ENCODE peak calls at places on chromosomes 4 and X, in five cellular contexts. Y, O, W, C and X are unnamed samples.

GRCh38 chrX:95884196-95884595 is 800.4 kb upstream of the DIAPH2 start:
- DNase-seq in O (no peak), C (no peak), W (no peak), Y (peak; percentile 10), X (no peak)

GRCh38 chr4:100348472-100348871 is 158.2 kb upstream of the DDIT4L start:
- DNase-seq in Y (no peak), W (no peak), C (peak; percentile 84), O (no peak), X (no peak)

GRCh38 chrX:48492293-48492910 is 16.4 kb upstream of the PORCN start:
- DNase-seq in C (no peak), W (no peak), Y (no peak), O (peak; percentile 68), X (no peak)

GRCh38 chr4:86114563-86114962 is 245.3 kb downstream of the MAPK10 start:
- DNase-seq in W (no peak), Y (no peak), O (no peak), C (no peak), X (no peak)

GRCh38 chr4:88159137-88159725 is 792 bp upstream of the ABCG2 start:
- DNase-seq in Y (no peak), W (no peak), O (no peak), C (peak; percentile 80), X (no peak)

GRCh38 chrX:155888139-155888538 is 7.0 kb downstream of the VAMP7 start:
- DNase-seq in W (no peak), C (peak; percentile 60), O (peak; percentile 14), Y (no peak), X (no peak)

GRCh38 chr4:183876268-183876934 is 28.7 kb upstream of the STOX2 start:
- DNase-seq in Y (no peak), O (no peak), C (peak; percentile 62), W (no peak), X (no peak)

GRCh38 chr4:78749972-78750727 is 26.0 kb upstream of the BMP2K start:
- DNase-seq in Y (no peak), W (peak; percentile 25), C (no peak), O (no peak), X (no peak)

GRCh38 chrX:31871989-31872388 is 800.1 kb upstream of the FTHL17 start:
- DNase-seq in C (no peak), W (no peak), Y (no peak), O (peak; percentile 81), X (no peak)

GRCh38 chrX:151714367-151714766 is 1.5 kb upstream of the FATE1 start:
- DNase-seq in O (no peak), C (no peak), Y (no peak), W (no peak), X (no peak)

GRCh38 chr4:40621592-40622512 is 7.8 kb downstream of the RBM47 start:
- DNase-seq in W (peak; percentile 57), O (peak; percentile 52), Y (peak; percentile 91), C (peak; percentile 92), X (peak; percentile 45)
- TF ChIP-seq CTCF in W (no peak), O (no peak), Y (no peak), C (no peak), X (no peak)

GRCh38 chrX:70129811-70130210 is 3.4 kb upstream of the IGBP1 start:
- DNase-seq in Y (no peak), C (peak; percentile 21), W (no peak), O (peak; percentile 2), X (no peak)

GRCh38 chrX:70132877-70133302 is 357 bp upstream of the IGBP1 start:
- DNase-seq in O (no peak), Y (no peak), C (no peak), W (no peak), X (no peak)

GRCh38 chrX:70133303-70134115 is at the start of gene IGBP1:
- DNase-seq in C (peak; percentile 93), Y (peak; percentile 82), W (peak; percentile 80), O (peak; percentile 91), X (peak; percentile 78)

GRCh38 chrX:70132244-70132643 is 1.0 kb upstream of the IGBP1 start:
- DNase-seq in Y (no peak), O (peak; percentile 3), W (no peak), C (peak; percentile 10), X (no peak)

DNA sequence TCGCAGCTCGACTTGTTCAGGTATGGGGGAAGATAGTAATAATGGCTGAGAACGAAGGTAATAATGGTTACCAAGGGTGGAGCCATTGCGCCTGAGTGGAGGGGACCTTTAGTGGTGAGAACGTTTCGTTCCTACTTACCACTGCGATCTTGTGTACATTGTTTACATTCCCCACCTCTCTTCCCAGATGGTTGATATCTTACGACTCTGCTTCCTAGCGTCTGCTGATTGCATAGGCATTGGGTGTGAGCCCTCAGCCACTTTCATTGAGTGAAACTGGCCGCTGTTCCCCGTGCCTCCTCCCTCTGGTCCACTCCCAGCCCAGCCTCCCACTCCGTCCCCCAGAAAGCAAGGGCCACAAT is 850 bp downstream of the IGBP1 start:
- DNase-seq in O (peak; percentile 23), Y (no peak), C (peak; percentile 31), W (no peak), X (no peak)
- TF ChIP-seq CTCF in O (no peak), Y (no peak), C (no peak), W (no peak), X (no peak)

GRCh38 chr4:1713003-1713397 is 881 bp upstream of the SLBP start:
- DNase-seq in Y (no peak), O (no peak), W (no peak), C (no peak), X (no peak)

GRCh38 chr4:1712216-1713002 is at the start of gene SLBP:
- DNase-seq in C (peak; percentile 97), Y (peak; percentile 96), W (peak; percentile 98), O (peak; percentile 99), X (peak; percentile 98)

GRCh38 chr4:1716065-1716945 is 4.2 kb upstream of the SLBP start:
- DNase-seq in O (no peak), C (no peak), Y (no peak), W (no peak), X (no peak)

GRCh38 chr4:1715002-1715761 is 3.1 kb upstream of the SLBP start:
- DNase-seq in Y (no peak), W (peak; percentile 58), O (peak; percentile 34), C (no peak), X (peak; percentile 53)

GRCh38 chr4:1714303-1715001 is 2.3 kb upstream of the SLBP start:
- DNase-seq in W (no peak), O (peak; percentile 65), Y (no peak), C (peak; percentile 48), X (no peak)
- TF ChIP-seq CTCF in W (no peak), O (no peak), Y (no peak), C (no peak), X (no peak)

GRCh38 chr4:170030121-170030520 is 3.9 kb upstream of the MFAP3L start:
- DNase-seq in O (no peak), Y (no peak), C (no peak), W (no peak), X (no peak)

GRCh38 chr4:170037481-170037880 is 11.3 kb upstream of the MFAP3L start:
- DNase-seq in Y (no peak), W (no peak), O (no peak), C (no peak), X (no peak)

GRCh38 chr4:170040031-170040680 is 14.0 kb upstream of the MFAP3L start:
- DNase-seq in Y (no peak), O (no peak), W (no peak), C (no peak), X (no peak)

GRCh38 chr4:170038232-170038631 is 12.0 kb upstream of the MFAP3L start:
- DNase-seq in W (no peak), Y (no peak), O (no peak), C (no peak), X (no peak)

DNA sequence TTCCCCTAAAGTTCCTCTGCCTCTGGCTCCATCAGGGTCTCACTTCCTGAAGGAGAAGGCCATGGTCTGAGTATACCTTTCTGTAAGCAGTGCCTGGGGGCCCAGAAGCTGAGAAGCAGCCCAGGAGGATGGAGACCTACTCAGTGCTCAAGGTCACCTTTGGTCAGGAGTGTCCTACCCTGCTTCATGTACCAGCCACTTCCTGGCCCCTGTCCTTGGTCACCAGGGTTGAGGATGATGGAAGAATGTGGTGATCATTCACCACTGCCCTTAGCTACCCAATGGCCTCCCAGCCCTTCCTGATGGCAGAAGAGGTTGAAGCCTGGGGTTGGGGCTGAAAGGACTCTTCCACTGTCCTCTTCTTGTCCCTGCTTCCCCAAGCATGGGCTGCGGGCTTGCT is 9.0 kb upstream of the MFAP3L start:
- DNase-seq in W (no peak), C (no peak), Y (no peak), O (no peak), X (no peak)
- TF ChIP-seq CTCF in W (no peak), C (no peak), Y (no peak), O (no peak), X (no peak)

DNA sequence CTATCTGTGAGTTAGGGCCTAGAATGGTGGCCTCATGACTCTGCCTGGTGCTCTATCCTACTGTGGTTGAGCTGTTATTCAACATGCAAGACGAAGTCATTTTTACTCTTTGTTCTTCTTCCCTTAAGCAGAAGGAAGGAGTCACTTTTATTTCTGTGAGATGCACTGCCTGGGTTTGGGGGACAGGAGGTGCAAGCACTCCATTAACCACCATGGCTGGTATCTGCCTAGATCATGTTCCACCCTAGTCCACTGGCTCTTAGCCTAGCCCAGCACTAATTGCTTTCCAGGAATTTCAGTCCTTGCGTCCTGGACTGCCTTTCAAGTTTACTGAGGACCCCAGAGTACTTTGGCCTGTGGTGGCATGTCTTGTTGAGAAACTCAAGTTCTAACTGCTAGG is 1182.7 kb downstream of the FSTL5 start:
- DNase-seq in C (no peak), W (no peak), O (no peak), Y (no peak), X (no peak)
- TF ChIP-seq CTCF in C (no peak), W (no peak), O (no peak), Y (no peak), X (no peak)

DNA sequence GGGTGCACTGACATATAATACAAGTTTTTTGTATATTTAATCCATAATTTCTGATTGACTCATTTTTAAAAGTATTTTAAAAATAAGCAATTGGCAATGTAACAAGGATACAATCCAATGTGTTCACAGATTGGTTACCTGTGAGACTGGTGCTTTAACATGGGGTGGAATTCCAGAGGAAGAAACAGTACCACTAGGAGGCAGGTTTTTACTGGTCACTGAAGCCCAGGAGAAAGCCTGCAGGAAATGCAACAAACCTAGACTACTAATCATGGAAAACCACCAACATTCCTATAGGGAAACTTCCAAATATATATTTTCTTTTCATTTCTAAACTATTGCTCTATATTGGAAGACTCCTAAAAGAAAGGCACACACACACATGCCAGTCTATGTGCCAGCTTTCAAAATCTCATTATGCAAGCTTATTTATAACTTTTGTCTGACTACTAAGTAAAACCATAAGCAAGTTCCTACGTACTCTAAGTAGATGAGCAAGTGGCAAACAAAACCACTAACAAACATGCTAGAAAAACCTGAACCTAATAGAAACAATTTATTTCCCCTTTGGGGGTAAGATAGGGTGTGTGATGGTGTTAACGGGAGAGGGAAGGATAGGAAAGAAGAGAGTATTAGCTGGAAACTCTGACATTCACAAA is 19.2 kb downstream of the G3BP2 start:
- DNase-seq in C (peak; percentile 53), O (no peak), W (no peak), Y (no peak), X (no peak)
- TF ChIP-seq CTCF in C (peak; percentile 48), O (peak; percentile 38), W (no peak), Y (no peak), X (no peak)